ENCODE peak calls at places on chromosome 19, in five cellular contexts. G, V, P, O and M are unnamed samples.

GRCh38 chr19:54030895-54031586 is 32.7 kb downstream of the VSTM1 start:
- DNase-seq in G (no peak), V (no peak), P (no peak), O (no peak), M (no peak)

GRCh38 chr19:4639531-4640246 is 373 bp downstream of the TNFAIP8L1 start:
- DNase-seq in G (no peak), V (peak; percentile 34), P (peak; percentile 82), O (no peak), M (peak; percentile 40)

GRCh38 chr19:8308891-8309291 is 733 bp upstream of the CD320 start:
- DNase-seq in G (peak; percentile 19), V (no peak), P (peak; percentile 49), O (no peak), M (peak; percentile 0)

GRCh38 chr19:44278181-44278690 is 18.6 kb downstream of the ZNF233 start:
- DNase-seq in G (no peak), V (no peak), P (no peak), O (no peak), M (no peak)

GRCh38 chr19:45141203-45141900 is 19.4 kb downstream of the NKPD1 start:
- DNase-seq in G (no peak), V (no peak), P (no peak), O (no peak), M (no peak)

GRCh38 chr19:29878973-29879654 is 62.9 kb upstream of the URI1 start:
- DNase-seq in G (no peak), V (no peak), P (no peak), O (no peak), M (peak; percentile 79)

GRCh38 chr19:57903298-57904174 is 12.9 kb downstream of the ZNF417 start:
- DNase-seq in G (no peak), V (no peak), P (no peak), O (no peak), M (no peak)

GRCh38 chr19:21569497-21569870 is 64.1 kb downstream of the ZNF429 start:
- DNase-seq in G (no peak), V (peak; percentile 32), P (no peak), O (no peak), M (no peak)

GRCh38 chr19:15101479-15102082 is 5.6 kb upstream of the SYDE1 start:
- DNase-seq in G (no peak), V (peak; percentile 52), P (no peak), O (no peak), M (peak; percentile 68)

GRCh38 chr19:45499196-45500180 is 1.2 kb downstream of the PPM1N start:
- DNase-seq in G (no peak), V (peak; percentile 68), P (no peak), O (no peak), M (peak; percentile 53)

GRCh38 chr19:29858000-29858596 is 46.3 kb downstream of the CCNE1 start:
- DNase-seq in G (no peak), V (peak; percentile 34), P (peak; percentile 59), O (no peak), M (no peak)

GRCh38 chr19:54420383-54421168 is 5.3 kb downstream of the TTYH1 start:
- DNase-seq in G (peak; percentile 64), V (no peak), P (peak; percentile 79), O (no peak), M (peak; percentile 57)

GRCh38 chr19:45577111-45577905 is 7.3 kb downstream of the OPA3 start:
- DNase-seq in G (peak; percentile 83), V (peak; percentile 60), P (peak; percentile 79), O (no peak), M (no peak)

GRCh38 chr19:4374451-4375163 is 25.7 kb downstream of the SH3GL1 start:
- DNase-seq in G (peak; percentile 91), V (peak; percentile 70), P (peak; percentile 93), O (no peak), M (no peak)

GRCh38 chr19:28504139-28504538 is 708.8 kb downstream of the UQCRFS1 start:
- DNase-seq in G (no peak), V (no peak), P (peak; percentile 30), O (no peak), M (no peak)

GRCh38 chr19:51296331-51297093 is 14.9 kb upstream of the IGLON5 start:
- DNase-seq in G (no peak), V (no peak), P (no peak), O (no peak), M (no peak)

GRCh38 chr19:10270616-10271394 is at the start of gene ICAM1:
- DNase-seq in G (peak; percentile 84), V (peak; percentile 88), P (peak; percentile 93), O (no peak), M (no peak)

GRCh38 chr19:20858861-20859260 is 64.2 kb upstream of the ZNF85 start:
- DNase-seq in G (no peak), V (no peak), P (no peak), O (no peak), M (no peak)

GRCh38 chr19:16076154-16076957 is at the start of gene TPM4:
- DNase-seq in G (peak; percentile 92), V (peak; percentile 94), P (peak; percentile 99), O (peak; percentile 43), M (peak; percentile 90)

GRCh38 chr19:50762554-50762953 is 7.7 kb upstream of the GPR32 start:
- DNase-seq in G (no peak), V (no peak), P (no peak), O (no peak), M (no peak)

GRCh38 chr19:15331419-15332310 is 674 bp downstream of the BRD4 start:
- DNase-seq in G (peak; percentile 64), V (peak; percentile 64), P (peak; percentile 79), O (no peak), M (peak; percentile 61)

GRCh38 chr19:16026756-16027155 is 49.5 kb upstream of the TPM4 start:
- DNase-seq in G (no peak), V (no peak), P (peak; percentile 21), O (no peak), M (no peak)

GRCh38 chr19:29836409-29836825 is 24.6 kb downstream of the CCNE1 start:
- DNase-seq in G (no peak), V (no peak), P (no peak), O (no peak), M (no peak)

GRCh38 chr19:46847528-46847927 is 3.1 kb downstream of the AP2S1 start:
- DNase-seq in G (no peak), V (no peak), P (peak; percentile 76), O (no peak), M (no peak)

GRCh38 chr19:3644351-3645066 is 17.9 kb upstream of the CACTIN start:
- DNase-seq in G (no peak), V (no peak), P (no peak), O (no peak), M (peak; percentile 62)

GRCh38 chr19:1840541-1841115 is 7.7 kb downstream of the REXO1 start:
- DNase-seq in G (peak; percentile 62), V (no peak), P (no peak), O (no peak), M (no peak)

GRCh38 chr19:17348700-17349099 is 11.3 kb downstream of the GTPBP3 start:
- DNase-seq in G (peak; percentile 88), V (no peak), P (peak; percentile 81), O (no peak), M (peak; percentile 89)

GRCh38 chr19:43623889-43624670 is 4.7 kb upstream of the ZNF428 start:
- DNase-seq in G (no peak), V (no peak), P (no peak), O (no peak), M (no peak)

GRCh38 chr19:28009696-28010095 is 1203.3 kb downstream of the UQCRFS1 start:
- DNase-seq in G (no peak), V (no peak), P (no peak), O (no peak), M (no peak)

GRCh38 chr19:3220576-3220975 is 3.9 kb upstream of the CELF5 start:
- DNase-seq in G (no peak), V (no peak), P (no peak), O (no peak), M (no peak)

GRCh38 chr19:31257426-31258130 is 91.7 kb downstream of the TSHZ3 start:
- DNase-seq in G (no peak), V (no peak), P (no peak), O (no peak), M (peak; percentile 71)

GRCh38 chr19:47110521-47111080 is 3.0 kb downstream of the ZC3H4 start:
- DNase-seq in G (no peak), V (no peak), P (no peak), O (no peak), M (no peak)

GRCh38 chr19:30385174-30385573 is 13.0 kb downstream of the ZNF536 start:
- DNase-seq in G (no peak), V (no peak), P (no peak), O (no peak), M (no peak)

GRCh38 chr19:41521860-41522555 is 54.0 kb upstream of the CEACAM21 start:
- DNase-seq in G (no peak), V (no peak), P (no peak), O (no peak), M (no peak)

GRCh38 chr19:13015361-13016231 is 20.3 kb downstream of the NFIX start:
- DNase-seq in G (no peak), V (no peak), P (no peak), O (no peak), M (peak; percentile 32)
- H3K4me3 ChIP-seq in G (no peak overlapping the region), V (no peak overlapping the region), P (no peak overlapping the region), O (peak overlapping the region; percentile 32), M (no peak overlapping the region)

GRCh38 chr19:35958660-35959039 is 22.5 kb downstream of the LRFN3 start:
- DNase-seq in G (peak; percentile 15), V (no peak), P (no peak), O (no peak), M (no peak)
- H3K4me3 ChIP-seq in G (no peak overlapping the region), V (no peak overlapping the region), P (no peak overlapping the region), O (peak overlapping the region; percentile 33), M (no peak overlapping the region)

GRCh38 chr19:19540707-19541515 is 2.8 kb downstream of the CILP2 start:
- DNase-seq in G (no peak), V (peak; percentile 66), P (no peak), O (no peak), M (no peak)

GRCh38 chr19:19539738-19540703 is 2.0 kb downstream of the CILP2 start:
- DNase-seq in G (peak; percentile 69), V (peak; percentile 72), P (peak; percentile 64), O (no peak), M (no peak)

GRCh38 chr19:19538077-19538764 is at the start of gene CILP2:
- DNase-seq in G (no peak), V (peak; percentile 41), P (peak; percentile 68), O (no peak), M (peak; percentile 66)

GRCh38 chr19:19537321-19538048 is 580 bp upstream of the CILP2 start:
- DNase-seq in G (no peak), V (no peak), P (no peak), O (no peak), M (no peak)

DNA sequence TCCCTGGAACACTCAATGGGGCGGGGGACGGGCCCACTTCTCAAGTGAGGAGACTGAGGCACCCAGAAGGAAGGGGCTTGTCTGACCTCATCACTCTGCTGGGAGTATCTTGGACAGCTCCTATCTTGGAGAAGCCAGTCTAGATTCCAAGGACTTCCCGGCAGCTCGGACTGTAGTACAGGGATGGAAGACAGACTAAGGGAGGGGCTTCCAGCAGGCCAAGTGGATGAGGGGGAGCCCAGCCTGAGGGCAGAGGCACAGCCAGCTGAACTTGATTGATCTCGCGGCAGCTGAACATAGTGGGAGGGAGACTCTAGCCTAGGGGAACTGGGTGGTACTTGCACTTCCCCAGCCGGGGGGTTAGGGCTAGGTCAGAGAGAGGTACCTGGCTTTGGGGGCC is 702 bp downstream of the CILP2 start:
- DNase-seq in G (no peak), V (no peak), P (peak; percentile 65), O (no peak), M (no peak)
- H3K4me3 ChIP-seq in G (peak overlapping the region; percentile 41), V (peak overlapping the region; percentile 26), P (no peak overlapping the region), O (peak overlapping the region; percentile 38), M (peak overlapping the region; percentile 49)

GRCh38 chr19:11345122-11345752 is 831 bp downstream of the TMEM205 start:
- DNase-seq in G (no peak), V (no peak), P (no peak), O (no peak), M (no peak)
- H3K4me3 ChIP-seq in G (peak overlapping the region; percentile 78), V (peak overlapping the region; percentile 56), P (peak overlapping the region; percentile 78), O (peak overlapping the region; percentile 75), M (peak overlapping the region; percentile 68)